ENCODE peak calls at places on chromosomes 6 and 20, in seven cellular contexts. R is neural progenitor cell, Z is uterus, B is choroid plexus epithelial cell, D is cardiac muscle cell, I is left ventricle myocardium inferior, P is AG10803. Q is an unnamed sample.

GRCh38 chr6:25652007-25652515 is at the start of gene SCGN:
- DNase-seq in R (peak), Z (no peak), B (peak), D (peak), I (peak), P (peak), Q (peak)

GRCh38 chr20:53870426-53871199 is 199.8 kb downstream of the BCAS1 start:
- DNase-seq in R (no peak), Z (no peak), B (no peak), D (no peak), I (no peak), P (no peak), Q (no peak)

GRCh38 chr20:13858496-13859270 is 73.9 kb downstream of the NDUFAF5 start:
- DNase-seq in R (no peak), Z (no peak), B (no peak), D (no peak), I (no peak), P (peak), Q (no peak)

GRCh38 chr6:168037242-168037641 is 39.8 kb downstream of the KIF25 start:
- DNase-seq in R (peak), Z (no peak), B (no peak), D (no peak), I (no peak), P (no peak), Q (no peak)

GRCh38 chr6:147954938-147955337 is 387.7 kb upstream of the SASH1 start:
- DNase-seq in R (no peak), Z (no peak), B (no peak), D (no peak), I (no peak), P (no peak), Q (no peak)

GRCh38 chr20:30286157-30286556 is 971.3 kb upstream of the DEFB115 start:
- DNase-seq in R (no peak), Z (no peak), B (no peak), D (no peak), I (no peak), P (no peak), Q (no peak)

GRCh38 chr6:138465007-138465645 is 34.2 kb downstream of the NHSL1 start:
- DNase-seq in R (no peak), Z (no peak), B (peak), D (no peak), I (no peak), P (peak), Q (peak)

GRCh38 chr6:123986938-123987337 is 183.3 kb downstream of the NKAIN2 start:
- DNase-seq in R (no peak), Z (no peak), B (no peak), D (no peak), I (no peak), P (no peak), Q (no peak)

GRCh38 chr6:28167926-28168325 is 26.2 kb downstream of the ZKSCAN8 start:
- DNase-seq in R (no peak), Z (no peak), B (no peak), D (no peak), I (no peak), P (no peak), Q (no peak)

GRCh38 chr6:16437984-16438383 is 199.6 kb downstream of the GMPR start:
- DNase-seq in R (no peak), Z (no peak), B (no peak), D (no peak), I (no peak), P (no peak), Q (no peak)

GRCh38 chr6:85436939-85437495 is 12.9 kb upstream of the NT5E start:
- DNase-seq in R (no peak), Z (no peak), B (no peak), D (no peak), I (no peak), P (no peak), Q (no peak)

GRCh38 chr6:138503881-138504680 is 4.8 kb upstream of the NHSL1 start:
- DNase-seq in R (no peak), Z (no peak), B (peak), D (no peak), I (no peak), P (no peak), Q (no peak)

GRCh38 chr6:42453649-42454427 is 2.1 kb upstream of the TRERF1 start:
- DNase-seq in R (peak), Z (peak), B (peak), D (peak), I (peak), P (peak), Q (peak)

GRCh38 chr20:15628954-15629353 is 944.3 kb downstream of the KIF16B start:
- DNase-seq in R (no peak), Z (no peak), B (no peak), D (no peak), I (no peak), P (no peak), Q (no peak)

GRCh38 chr6:74609857-74610256 is 596.0 kb downstream of the COL12A1 start:
- DNase-seq in R (no peak), Z (no peak), B (no peak), D (no peak), I (no peak), P (peak), Q (peak)

GRCh38 chr6:133837801-133838349 is 51.0 kb upstream of the TCF21 start:
- DNase-seq in R (peak), Z (peak), B (peak), D (peak), I (peak), P (peak), Q (peak)

GRCh38 chr20:54123587-54124180 is 50.1 kb downstream of the CYP24A1 start:
- DNase-seq in R (peak), Z (peak), B (peak), D (peak), I (no peak), P (peak), Q (peak)

GRCh38 chr6:54847799-54848597 is 1.4 kb downstream of the FAM83B start:
- DNase-seq in R (no peak), Z (no peak), B (peak), D (no peak), I (no peak), P (peak), Q (peak)

GRCh38 chr6:136031982-136032381 is 180.5 kb downstream of the PDE7B start:
- DNase-seq in R (no peak), Z (peak), B (peak), D (peak), I (no peak), P (peak), Q (peak)

GRCh38 chr6:33857301-33858052 is 53.7 kb upstream of the MLN start:
- DNase-seq in R (no peak), Z (no peak), B (no peak), D (no peak), I (no peak), P (no peak), Q (no peak)

GRCh38 chr6:53080813-53081212 is 15.6 kb downstream of the FBXO9 start:
- DNase-seq in R (no peak), Z (no peak), B (no peak), D (no peak), I (no peak), P (no peak), Q (no peak)

GRCh38 chr6:31139599-31139998 is 733 bp upstream of the PSORS1C2 start:
- DNase-seq in R (peak), Z (no peak), B (no peak), D (no peak), I (no peak), P (peak), Q (peak)

GRCh38 chr6:42007753-42008528 is 42.4 kb upstream of the TAF8 start:
- DNase-seq in R (no peak), Z (no peak), B (no peak), D (no peak), I (no peak), P (no peak), Q (no peak)

GRCh38 chr20:35561268-35561667 is 19.4 kb downstream of the ERGIC3 start:
- DNase-seq in R (peak), Z (no peak), B (peak), D (peak), I (no peak), P (peak), Q (peak)

GRCh38 chr20:50152394-50153152 is 950 bp downstream of the PEDS1 start:
- DNase-seq in R (no peak), Z (no peak), B (no peak), D (no peak), I (no peak), P (no peak), Q (no peak)

GRCh38 chr20:19552144-19552895 is 205.7 kb upstream of the RIN2 start:
- DNase-seq in R (peak), Z (peak), B (peak), D (peak), I (no peak), P (no peak), Q (peak)

GRCh38 chr6:125414507-125414906 is 112.7 kb upstream of the HDDC2 start:
- DNase-seq in R (no peak), Z (no peak), B (no peak), D (no peak), I (no peak), P (no peak), Q (no peak)

GRCh38 chr6:108587258-108588059 is 26.7 kb downstream of the FOXO3 start:
- DNase-seq in R (peak), Z (peak), B (peak), D (no peak), I (no peak), P (peak), Q (peak)

DNA sequence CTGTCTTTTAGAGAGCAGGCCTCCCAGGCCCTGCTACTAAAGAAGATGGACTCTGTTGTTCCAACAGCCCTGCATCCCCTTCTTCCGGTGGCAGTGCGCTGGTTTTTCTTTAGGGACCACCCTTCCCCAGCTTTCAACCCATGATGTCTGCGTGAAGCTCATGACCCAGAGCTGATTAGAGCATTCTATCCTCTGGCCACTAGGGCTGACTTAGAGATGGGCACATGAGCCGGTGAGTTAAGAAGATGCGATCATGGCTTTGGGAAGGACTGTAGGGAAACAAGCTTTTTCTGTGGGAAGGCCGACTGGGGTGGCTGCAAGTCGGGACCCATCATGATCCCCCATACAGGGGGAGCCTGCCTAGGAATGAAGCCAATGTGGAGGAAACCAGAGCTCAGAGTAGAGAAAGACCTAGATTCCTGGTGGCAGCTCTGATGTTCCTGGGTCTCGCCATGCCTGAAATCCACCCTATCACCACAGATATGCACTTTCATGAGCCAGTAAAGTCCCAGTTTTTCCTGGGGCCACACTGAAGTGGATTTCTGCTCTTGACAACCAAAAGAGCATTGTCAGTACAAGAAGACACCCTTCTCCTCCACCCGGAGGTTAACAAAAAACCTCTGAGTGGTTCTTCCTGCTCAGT is 29.1 kb upstream of the STX16 start:
- DNase-seq in R (no peak), Z (no peak), B (no peak), D (no peak), I (no peak), P (no peak), Q (no peak)
- TF ChIP-seq CTCF in R (no peak), Z (no peak), B (peak), D (peak), I (no peak), P (peak), Q (peak)

DNA sequence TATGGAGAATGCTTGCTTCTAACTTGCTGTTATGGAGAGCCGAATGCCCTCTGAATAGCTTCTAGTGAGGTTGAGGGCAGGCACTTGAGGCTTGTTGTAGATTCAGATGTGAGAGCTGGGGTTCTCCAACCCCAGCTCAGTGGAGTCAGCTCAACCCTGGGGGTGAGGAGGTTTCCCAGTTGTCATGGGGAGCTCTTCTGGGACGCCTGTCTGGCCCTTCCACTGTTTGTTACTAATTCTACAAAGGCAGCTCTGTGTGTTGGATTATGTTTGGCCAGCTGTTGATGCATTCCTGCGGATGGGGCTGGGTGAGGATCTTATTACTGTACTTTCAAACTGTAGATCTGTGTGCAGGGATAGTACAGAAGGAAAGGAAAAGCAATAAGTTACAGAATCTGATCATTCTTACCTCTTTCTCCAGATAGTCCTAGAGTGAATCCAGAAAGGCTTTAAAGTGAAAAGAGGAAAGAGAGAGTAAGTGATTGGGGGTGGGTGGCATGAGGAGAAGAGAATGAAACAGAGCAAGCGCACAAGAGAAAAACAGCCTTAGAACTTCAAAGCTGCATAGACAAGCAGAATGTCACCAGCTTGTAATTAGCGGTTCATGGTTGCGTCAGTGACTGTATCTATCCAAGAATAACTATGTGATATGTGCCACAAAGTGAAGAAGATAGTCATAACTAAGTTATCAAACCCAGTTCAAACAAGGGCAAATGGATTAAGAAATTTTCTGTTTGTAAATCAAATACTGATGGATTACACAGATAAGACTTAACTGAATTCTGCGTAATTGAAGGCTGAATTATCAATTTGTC is 148.6 kb downstream of the PRL start:
- DNase-seq in R (peak), Z (no peak), B (peak), D (peak), I (no peak), P (peak), Q (peak)
- H3K4me3 ChIP-seq in R (no peak), Z (no peak), B (peak), D (no peak), I (peak), P (peak), Q (no peak)

GRCh38 chr6:118509009-118509617 is 39.0 kb upstream of the PLN start:
- DNase-seq in R (peak), Z (no peak), B (peak), D (peak), I (no peak), P (peak), Q (peak)
- TF ChIP-seq CTCF in R (peak), Z (peak), B (peak), D (peak), I (peak), P (peak), Q (peak)

GRCh38 chr6:112745765-112746164 is 398.6 kb downstream of the RFPL4B start:
- DNase-seq in R (no peak), Z (no peak), B (no peak), D (no peak), I (no peak), P (no peak), Q (peak)

GRCh38 chr6:112744827-112745226 is 397.7 kb downstream of the RFPL4B start:
- DNase-seq in R (no peak), Z (no peak), B (peak), D (no peak), I (no peak), P (peak), Q (no peak)

GRCh38 chr6:112752791-112753190 is 405.7 kb downstream of the RFPL4B start:
- DNase-seq in R (no peak), Z (no peak), B (no peak), D (no peak), I (no peak), P (no peak), Q (no peak)

GRCh38 chr6:112749673-112750072 is 402.5 kb downstream of the RFPL4B start:
- DNase-seq in R (no peak), Z (no peak), B (no peak), D (no peak), I (no peak), P (no peak), Q (no peak)
- H3K4me3 ChIP-seq in R (no peak), Z (no peak), B (no peak), D (no peak), I (no peak), P (no peak), Q (no peak)

DNA sequence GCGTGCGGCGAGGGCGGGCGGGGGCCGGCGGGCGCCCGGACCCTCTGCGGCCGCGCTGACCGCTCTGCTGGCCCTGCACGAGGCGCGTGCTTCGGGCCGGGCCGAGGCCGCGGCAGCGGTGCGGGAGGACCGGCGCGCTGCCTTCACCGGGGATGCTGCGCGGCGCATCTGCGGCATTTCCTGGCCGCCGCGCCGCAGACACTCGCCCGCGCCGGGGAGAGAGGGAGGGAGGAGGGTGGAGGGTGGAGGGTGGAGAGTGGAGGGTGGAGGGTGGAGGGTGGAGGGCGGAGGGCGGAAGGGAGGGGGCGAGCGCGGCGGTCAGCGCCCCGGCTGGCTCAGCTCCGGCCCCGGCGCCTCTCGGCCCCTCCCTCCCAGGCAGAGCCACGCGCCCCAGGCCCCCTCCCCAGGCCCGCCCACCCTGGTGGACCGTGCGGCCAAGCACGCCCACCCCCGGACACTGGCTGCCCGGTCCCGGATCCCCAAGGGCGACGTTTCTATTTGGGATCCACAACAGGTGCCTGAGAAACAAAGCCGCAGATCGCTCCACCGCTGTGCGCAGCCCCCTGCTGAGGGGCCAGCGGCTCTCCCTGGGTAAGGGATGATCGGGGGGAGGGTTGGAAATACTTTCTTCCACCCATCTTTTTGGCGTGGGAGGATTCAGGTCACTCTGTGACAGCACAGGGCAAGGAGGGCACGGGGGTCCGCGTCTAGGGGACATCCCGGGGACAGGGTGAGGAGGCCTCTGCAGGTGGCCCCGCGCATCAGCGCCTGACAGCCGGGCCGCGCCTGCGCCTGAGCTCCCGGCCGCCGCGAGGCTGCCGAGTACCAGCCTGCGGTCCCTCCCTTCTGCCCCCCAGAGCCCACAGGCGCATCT is 111.2 kb upstream of the BEND6 start:
- DNase-seq in R (peak), Z (peak), B (peak), D (peak), I (peak), P (peak), Q (peak)
- TF ChIP-seq CTCF in R (peak), Z (peak), B (peak), D (peak), I (peak), P (peak), Q (no peak)

GRCh38 chr20:45935416-45936046 is 1.0 kb downstream of the PCIF1 start:
- DNase-seq in R (no peak), Z (no peak), B (peak), D (no peak), I (no peak), P (peak), Q (no peak)

GRCh38 chr20:45937765-45938164 is 3.3 kb downstream of the PCIF1 start:
- DNase-seq in R (no peak), Z (no peak), B (no peak), D (no peak), I (no peak), P (no peak), Q (no peak)

GRCh38 chr20:45933231-45934045 is 1.0 kb upstream of the PCIF1 start:
- DNase-seq in R (peak), Z (peak), B (peak), D (peak), I (peak), P (peak), Q (peak)

GRCh38 chr20:45934046-45934586 is 367 bp upstream of the PCIF1 start:
- DNase-seq in R (peak), Z (peak), B (peak), D (peak), I (peak), P (no peak), Q (peak)

DNA sequence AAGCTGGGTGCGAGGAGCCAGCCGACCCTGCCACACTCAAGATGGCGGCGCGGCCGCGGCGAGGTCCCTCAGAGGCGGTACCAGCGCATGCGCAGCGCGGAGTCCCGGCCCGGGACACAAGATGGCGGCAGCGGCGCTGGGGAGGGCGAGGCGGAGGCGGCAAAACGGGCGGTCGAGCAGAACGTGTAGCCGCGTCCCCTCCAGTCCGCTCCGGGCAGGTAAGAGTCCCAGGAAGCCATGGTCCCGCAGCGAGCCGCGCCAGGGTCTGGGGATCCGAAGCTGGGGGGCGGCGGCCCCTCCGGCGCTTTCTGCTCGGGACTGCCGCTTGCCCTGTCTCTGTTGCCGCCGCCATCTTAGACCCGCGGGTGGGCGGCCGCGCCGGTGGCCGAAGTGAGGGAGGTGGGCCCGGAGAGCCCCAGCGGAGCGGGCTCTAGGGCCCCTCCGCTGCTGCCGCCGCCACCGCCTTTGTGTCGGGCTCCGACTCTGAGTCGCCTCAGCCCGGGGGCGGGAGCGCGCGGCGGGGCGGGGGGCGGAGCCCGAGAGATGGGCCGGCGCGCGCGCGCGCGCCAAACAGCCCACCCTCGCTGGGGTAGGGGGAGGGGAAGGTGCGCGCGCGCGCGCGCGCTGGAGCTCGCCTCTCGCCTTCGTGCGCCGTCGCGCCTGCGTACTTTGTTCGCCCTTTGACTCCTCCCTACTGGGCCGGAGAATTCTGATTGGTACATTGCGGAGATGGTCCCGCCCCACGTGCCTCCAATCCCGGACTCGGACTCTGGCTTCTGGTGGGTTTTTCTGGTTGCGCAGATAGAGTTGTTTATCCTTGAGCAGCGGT is at the start of gene PCIF1:
- DNase-seq in R (peak), Z (peak), B (peak), D (peak), I (peak), P (peak), Q (peak)
- H3K4me3 ChIP-seq in R (peak), Z (peak), B (peak), D (peak), I (peak), P (peak), Q (peak)

Q was measured in fibroblast of pulmonary artery.